ENCODE peak calls at places on chromosomes 12 and 14, in nine cellular contexts. S, J, W, P, B, U, X, D and N are unnamed samples. For H3K4me1 and H3K27me3, the result is how much of the 10 kb centered on the place peaks cover.

GRCh38 chr12:106282457-106283097 is 20.0 kb upstream of the TCP11L2 start:
- DNase-seq in S (no peak), J (no peak), W (peak), P (peak), B (peak), U (peak), X (peak), D (no peak), N (peak)

GRCh38 chr14:104688755-104689619 is at the start of gene INF2:
- DNase-seq in S (no peak), J (no peak), W (peak), P (peak), B (no peak), U (peak), X (peak), D (peak), N (peak)

GRCh38 chr12:19967486-19967885 is 400.9 kb upstream of the PDE3A start:
- DNase-seq in S (peak), J (no peak), W (peak), P (no peak), B (no peak), U (no peak), X (no peak), D (no peak), N (no peak)

GRCh38 chr12:52944683-52945388 is 4.1 kb upstream of the KRT18 start:
- DNase-seq in S (no peak), J (no peak), W (no peak), P (no peak), B (no peak), U (no peak), X (no peak), D (no peak), N (no peak)

GRCh38 chr12:76627346-76628135 is 68.0 kb upstream of the OSBPL8 start:
- DNase-seq in S (no peak), J (no peak), W (no peak), P (no peak), B (no peak), U (no peak), X (no peak), D (no peak), N (no peak)

GRCh38 chr14:49339130-49339529 is 247.1 kb downstream of the RPS29 start:
- DNase-seq in S (no peak), J (no peak), W (no peak), P (no peak), B (no peak), U (no peak), X (no peak), D (no peak), N (no peak)

GRCh38 chr14:95530461-95531170 is 4.2 kb upstream of the GLRX5 start:
- DNase-seq in S (no peak), J (no peak), W (no peak), P (no peak), B (no peak), U (no peak), X (no peak), D (no peak), N (no peak)

GRCh38 chr12:123671876-123672275 is 963 bp downstream of the TCTN2 start:
- DNase-seq in S (no peak), J (no peak), W (peak), P (no peak), B (no peak), U (no peak), X (no peak), D (no peak), N (no peak)

GRCh38 chr14:61300754-61301153 is 19.6 kb upstream of the TMEM30B start:
- DNase-seq in S (no peak), J (no peak), W (no peak), P (no peak), B (no peak), U (no peak), X (no peak), D (no peak), N (no peak)

GRCh38 chr14:95311752-95312151 is 8.0 kb downstream of the CLMN start:
- DNase-seq in S (no peak), J (no peak), W (no peak), P (no peak), B (peak), U (peak), X (no peak), D (no peak), N (no peak)

GRCh38 chr14:95549656-95550585 is 15.1 kb downstream of the GLRX5 start:
- DNase-seq in S (no peak), J (no peak), W (no peak), P (peak), B (no peak), U (no peak), X (no peak), D (no peak), N (peak)

GRCh38 chr12:120468846-120469449 is 600 bp downstream of the SRSF9 start:
- DNase-seq in S (peak), J (no peak), W (peak), P (peak), B (no peak), U (no peak), X (peak), D (peak), N (peak)

GRCh38 chr14:61145258-61145902 is 135.8 kb downstream of the TMEM30B start:
- DNase-seq in S (peak), J (no peak), W (peak), P (no peak), B (no peak), U (no peak), X (peak), D (no peak), N (no peak)

GRCh38 chr14:60090864-60091519 is 731 bp upstream of the PCNX4 start:
- DNase-seq in S (peak), J (peak), W (peak), P (peak), B (peak), U (peak), X (peak), D (peak), N (no peak)

GRCh38 chr14:35341454-35342159 is 49.4 kb downstream of the PSMA6 start:
- DNase-seq in S (peak), J (peak), W (peak), P (peak), B (peak), U (peak), X (peak), D (peak), N (peak)

GRCh38 chr14:100549834-100550625 is 37.2 kb downstream of the BEGAIN start:
- DNase-seq in S (no peak), J (no peak), W (no peak), P (no peak), B (no peak), U (no peak), X (peak), D (no peak), N (no peak)
- H3K4me1 ChIP-seq in S (under half), J (under half), W (under half), P (under half), B (under half), U (under half), X (under half), D (under half), N (under half)

GRCh38 chr14:31561155-31561846 is at the start of gene NUBPL:
- DNase-seq in S (peak), J (peak), W (peak), P (peak), B (peak), U (peak), X (peak), D (peak), N (peak)
- TF ChIP-seq POLR2A in S (peak), J (no peak), W (peak), P (peak), B (peak), U (no peak), X (peak), D (no peak), N (peak)

GRCh38 chr12:131348226-131349010 is 362.5 kb upstream of the SFSWAP start:
- DNase-seq in S (no peak), J (no peak), W (no peak), P (no peak), B (no peak), U (no peak), X (no peak), D (no peak), N (no peak)
- H3K27me3 ChIP-seq in S (under half), J (under half), W (under half), P (under half), B (under half), U (under half), X (under half), D (under half), N (under half)

GRCh38 chr12:96347130-96347699 is 53.0 kb downstream of the CDK17 start:
- DNase-seq in S (no peak), J (no peak), W (no peak), P (no peak), B (no peak), U (no peak), X (no peak), D (no peak), N (no peak)
- H3K4me1 ChIP-seq in S (under half), J (under half), W (under half), P (under half), B (under half), U (under half), X (under half), D (under half), N (under half)

DNA sequence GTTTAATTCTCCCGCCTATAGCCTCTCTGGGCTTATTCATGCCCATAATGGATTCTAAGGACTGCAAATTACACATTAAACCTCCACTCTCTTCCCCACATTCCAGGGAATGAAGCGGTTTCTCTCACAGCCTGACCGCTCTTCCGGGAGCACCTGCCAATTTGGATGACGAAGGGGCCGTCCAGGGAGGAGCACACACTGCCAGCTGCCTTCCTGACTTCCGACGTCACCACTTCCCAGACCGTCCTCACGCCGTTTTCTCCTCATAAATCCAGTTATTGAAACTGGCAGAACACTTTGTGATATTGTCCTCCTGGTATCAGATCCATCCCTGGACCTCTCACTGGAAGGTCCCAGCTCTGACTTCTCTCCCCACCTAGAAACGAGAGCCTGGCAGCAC is 87.6 kb downstream of the GCH1 start:
- DNase-seq in S (no peak), J (no peak), W (peak), P (no peak), B (no peak), U (no peak), X (no peak), D (no peak), N (no peak)
- TF ChIP-seq POLR2A in S (no peak), J (no peak), W (no peak), P (no peak), B (no peak), U (no peak), X (no peak), D (no peak), N (no peak)

GRCh38 chr12:66262737-66263136 is 39.6 kb upstream of the HELB start:
- DNase-seq in S (no peak), J (no peak), W (no peak), P (no peak), B (no peak), U (no peak), X (no peak), D (no peak), N (no peak)
- H3K27me3 ChIP-seq in S (under half), J (under half), W (under half), P (under half), B (under half), U (under half), X (under half), D (under half), N (under half)

GRCh38 chr14:93045211-93045674 is 70.5 kb downstream of the ITPK1 start:
- DNase-seq in S (no peak), J (no peak), W (no peak), P (no peak), B (no peak), U (peak), X (no peak), D (no peak), N (no peak)
- H3K4me1 ChIP-seq in S (under half), J (under half), W (under half), P (half or more), B (half or more), U (half or more), X (under half), D (half or more), N (under half)

GRCh38 chr12:65121049-65121955 is at the start of gene WIF1:
- DNase-seq in S (no peak), J (no peak), W (no peak), P (peak), B (no peak), U (no peak), X (no peak), D (peak), N (peak)
- TF ChIP-seq POLR2A in S (no peak), J (no peak), W (no peak), P (no peak), B (no peak), U (no peak), X (no peak), D (no peak), N (no peak)

DNA sequence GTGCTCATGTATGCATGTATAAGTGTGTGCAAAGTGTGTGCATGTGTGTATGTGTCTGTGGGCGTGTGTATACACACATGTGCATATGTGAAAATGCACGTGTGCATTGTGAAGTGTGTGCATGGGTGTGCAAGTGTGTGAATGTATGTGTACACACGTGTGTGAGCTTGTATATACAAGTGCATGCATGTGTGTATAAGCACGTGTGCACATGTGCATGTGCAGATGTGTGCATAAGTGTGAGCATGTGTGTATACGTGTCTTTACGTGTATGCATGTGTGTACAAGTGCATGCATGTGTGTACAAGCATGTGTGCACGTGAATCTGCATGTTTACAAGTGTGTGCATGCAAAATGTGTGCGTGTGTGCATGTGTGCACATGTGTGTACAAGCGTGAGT is 13.4 kb upstream of the GALNT9 start:
- DNase-seq in S (no peak), J (no peak), W (no peak), P (no peak), B (no peak), U (no peak), X (no peak), D (no peak), N (no peak)
- H3K27me3 ChIP-seq in S (under half), J (under half), W (under half), P (under half), B (under half), U (under half), X (under half), D (under half), N (under half)